ENCODE peak calls at places on chromosomes 11 and 22, in nine cellular contexts. W is lower leg skin, O is GM12891, Z is stomach, N is IMR-90, L is suprapubic skin, Y is erythroblast, V is A549, U is upper lobe of left lung. B is an unnamed sample.

GRCh38 chr22:17914474-17914873 is 109.9 kb downstream of the MICAL3 start:
- DNase-seq in N (no peak), O (no peak), V (no peak), Z (no peak), L (no peak), W (no peak), Y (peak), U (no peak), B (no peak)

GRCh38 chr22:22759371-22759770 is 115.0 kb downstream of the GGTLC2 start:
- DNase-seq in W (no peak), Y (no peak), N (no peak), Z (no peak), L (no peak), O (no peak), V (no peak), U (no peak), B (no peak)

GRCh38 chr22:42299586-42300285 is 29.3 kb upstream of the TCF20 start:
- DNase-seq in L (no peak), N (no peak), Z (peak), O (no peak), Y (peak), V (no peak), U (peak), W (peak), B (no peak)

GRCh38 chr22:49930596-49931412 is 12.4 kb downstream of the CRELD2 start:
- DNase-seq in W (peak), O (no peak), Z (peak), V (no peak), U (no peak), L (no peak), N (peak), Y (peak), B (peak)

GRCh38 chr22:36425977-36426523 is 38.3 kb upstream of the MYH9 start:
- DNase-seq in V (no peak), N (peak), Y (no peak), Z (no peak), U (no peak), L (no peak), O (no peak), W (no peak), B (no peak)

GRCh38 chr11:58856806-58857205 is 12.3 kb upstream of the GLYATL2 start:
- DNase-seq in N (no peak), V (no peak), L (no peak), W (no peak), O (no peak), U (no peak), Z (no peak), Y (no peak), B (no peak)

GRCh38 chr11:7281083-7281482 is 29.4 kb downstream of the SYT9 start:
- DNase-seq in U (no peak), Z (no peak), Y (no peak), N (no peak), L (no peak), W (peak), V (no peak), O (no peak), B (peak)

GRCh38 chr11:94002226-94002625 is 18.9 kb upstream of the HEPHL1 start:
- DNase-seq in V (no peak), Z (no peak), O (no peak), U (no peak), L (no peak), W (no peak), N (peak), Y (no peak), B (no peak)

GRCh38 chr11:13338437-13339069 is 61.0 kb downstream of the BMAL1 start:
- DNase-seq in Y (peak), Z (no peak), U (no peak), O (no peak), N (peak), W (no peak), L (no peak), V (peak), B (no peak)

GRCh38 chr11:74948546-74948897 is 369 bp downstream of the XRRA1 start:
- DNase-seq in O (no peak), W (no peak), N (no peak), U (no peak), V (no peak), Y (no peak), L (no peak), Z (no peak), B (no peak)

GRCh38 chr22:20237480-20238440 is 30.4 kb downstream of the RTN4R start:
- DNase-seq in Z (no peak), V (no peak), N (no peak), O (peak), W (no peak), U (peak), Y (no peak), L (no peak), B (no peak)

GRCh38 chr22:19943665-19944026 is 2.0 kb upstream of the TXNRD2 start:
- DNase-seq in W (no peak), U (no peak), O (no peak), V (peak), Z (no peak), L (no peak), N (peak), Y (peak), B (no peak)

GRCh38 chr11:102527701-102528100 is 2.8 kb downstream of the MMP7 start:
- DNase-seq in W (no peak), L (no peak), U (no peak), N (no peak), O (no peak), Z (no peak), Y (no peak), V (no peak), B (no peak)

GRCh38 chr11:131867457-131868257 is 497.2 kb downstream of the NTM start:
- DNase-seq in L (no peak), Z (peak), N (peak), W (peak), U (no peak), Y (peak), O (peak), V (no peak), B (peak)

GRCh38 chr22:39144101-39144815 is 8.2 kb downstream of the CBX7 start:
- DNase-seq in N (peak), L (no peak), W (no peak), Z (peak), Y (peak), U (peak), V (no peak), O (peak), B (peak)
- TF ChIP-seq POLR2A in N (no peak), L (no peak), W (no peak), Z (peak), Y (no peak), U (no peak), V (no peak), O (no peak), B (no peak)

DNA sequence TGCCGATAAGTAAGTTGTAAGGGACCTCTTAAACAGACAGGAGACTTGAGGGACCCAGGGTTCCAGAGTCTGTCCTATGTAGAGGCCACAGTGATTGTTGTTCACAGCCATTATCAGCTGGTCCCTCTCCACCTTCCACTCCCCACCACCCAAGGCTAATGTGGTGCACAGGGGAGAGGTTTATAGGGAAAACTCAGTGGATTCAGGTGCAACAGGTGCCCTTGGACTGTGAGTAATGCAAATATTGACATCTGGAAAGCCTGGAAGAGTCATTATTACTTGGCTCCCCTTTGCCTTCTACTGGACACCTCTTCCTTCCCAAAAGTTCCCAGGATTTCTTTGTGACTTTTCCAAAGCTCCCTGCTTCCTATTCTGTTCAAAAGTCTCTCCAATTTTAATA is 441.1 kb upstream of the CCDC90B start:
- DNase-seq in O (no peak), Z (no peak), U (no peak), W (no peak), N (no peak), Y (no peak), L (no peak), V (no peak), B (no peak)
- TF ChIP-seq POLR2A in O (no peak), Z (no peak), U (no peak), W (no peak), N (no peak), Y (no peak), L (no peak), V (no peak), B (no peak)

DNA sequence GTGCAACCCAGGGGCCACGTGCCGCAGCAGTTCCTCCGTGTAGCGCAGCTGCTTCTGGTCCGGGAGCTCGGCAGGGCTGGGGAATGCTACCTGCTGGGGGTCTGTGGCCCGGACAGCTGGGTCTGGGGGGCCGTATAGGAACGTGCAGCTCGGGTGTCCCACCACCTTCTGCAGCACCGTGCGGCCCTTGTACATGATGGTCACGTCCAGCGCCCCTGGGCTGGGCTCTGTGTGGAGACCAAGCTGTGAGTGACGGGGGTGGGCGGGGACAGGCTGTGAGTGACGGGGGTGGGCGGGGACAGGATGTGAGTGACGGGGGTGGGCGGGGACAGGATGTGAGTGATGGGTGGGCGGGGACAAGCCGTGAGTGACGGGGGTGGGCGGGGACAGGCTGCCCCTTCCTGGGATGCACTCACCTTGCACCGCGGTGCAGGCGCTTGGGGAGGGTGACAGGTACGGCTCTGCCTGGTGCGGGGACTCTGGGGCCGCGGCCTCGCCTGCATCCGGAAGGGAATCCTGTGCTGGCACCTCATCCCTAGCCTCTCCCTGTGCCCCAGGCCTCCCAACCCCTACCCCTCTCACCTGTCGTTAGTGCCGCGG is 2.3 kb downstream of the IRF7 start:
- DNase-seq in O (peak), L (peak), W (peak), Z (peak), N (no peak), U (peak), Y (peak), V (peak), B (peak)
- TF ChIP-seq POLR2A in O (peak), L (no peak), W (no peak), Z (no peak), N (no peak), U (no peak), Y (no peak), V (no peak), B (no peak)

GRCh38 chr11:65087216-65087615 is 3.2 kb downstream of the ZFPL1 start:
- DNase-seq in O (no peak), N (no peak), Z (no peak), L (no peak), V (no peak), W (no peak), Y (no peak), U (peak), B (no peak)

GRCh38 chr11:65083834-65084597 is at the start of the genes CDCA5 and ZFPL1:
- DNase-seq in Y (peak), Z (peak), L (peak), U (peak), O (peak), V (peak), N (peak), W (peak), B (peak)

GRCh38 chr11:65086809-65087208 is 2.8 kb downstream of the ZFPL1 start:
- DNase-seq in N (no peak), Y (no peak), Z (no peak), U (peak), L (no peak), V (no peak), W (no peak), O (no peak), B (no peak)

GRCh38 chr11:65083134-65083833 is 556 bp downstream of the CDCA5 start:
- DNase-seq in N (no peak), O (no peak), Y (peak), Z (no peak), L (no peak), U (no peak), W (no peak), V (no peak), B (no peak)

GRCh38 chr11:65084598-65085375 is 765 bp downstream of the ZFPL1 start:
- DNase-seq in O (no peak), L (no peak), Y (no peak), V (no peak), Z (no peak), N (no peak), U (no peak), W (no peak), B (no peak)
- TF ChIP-seq POLR2A in O (no peak), L (no peak), Y (no peak), V (no peak), Z (no peak), N (no peak), U (no peak), W (no peak), B (no peak)

B was measured in breast epithelium.